ENCODE peak calls at places on chromosomes 6 and 20, in seven cellular contexts. One of them, this sample, is unnamed.

GRCh38 chr6:93423542-93423941 is 4.2 kb upstream of the EPHA7 start:
- DNase-seq in T47D: no peak
- DNase-seq in iris pigment epithelial cell: peak
- DNase-seq in NCI-H1105: peak
- DNase-seq in ovary: no peak
- DNase-seq in heart right ventricle: no peak
- DNase-seq in transverse colon: peak
- DNase-seq in this sample: no peak

GRCh38 chr20:59931511-59932312 is 1.7 kb downstream of the SYCP2 start:
- DNase-seq in iris pigment epithelial cell: no peak
- DNase-seq in transverse colon: no peak
- DNase-seq in T47D: no peak
- DNase-seq in ovary: no peak
- DNase-seq in heart right ventricle: no peak
- DNase-seq in NCI-H1105: no peak
- DNase-seq in this sample: no peak

GRCh38 chr6:14476793-14477531 is 359.4 kb downstream of the CD83 start:
- DNase-seq in T47D: no peak
- DNase-seq in iris pigment epithelial cell: peak
- DNase-seq in transverse colon: peak
- DNase-seq in ovary: peak
- DNase-seq in heart right ventricle: peak
- DNase-seq in NCI-H1105: no peak
- DNase-seq in this sample: peak

GRCh38 chr6:135990437-135990836 is 138.9 kb downstream of the PDE7B start:
- DNase-seq in NCI-H1105: no peak
- DNase-seq in T47D: no peak
- DNase-seq in heart right ventricle: no peak
- DNase-seq in ovary: no peak
- DNase-seq in iris pigment epithelial cell: no peak
- DNase-seq in transverse colon: no peak
- DNase-seq in this sample: no peak

GRCh38 chr6:52726193-52726542 is 37.1 kb downstream of the GSTA2 start:
- DNase-seq in NCI-H1105: no peak
- DNase-seq in heart right ventricle: no peak
- DNase-seq in T47D: no peak
- DNase-seq in transverse colon: no peak
- DNase-seq in ovary: no peak
- DNase-seq in iris pigment epithelial cell: no peak
- DNase-seq in this sample: no peak

GRCh38 chr20:7859371-7859802 is 80.9 kb downstream of the HAO1 start:
- DNase-seq in ovary: no peak
- DNase-seq in NCI-H1105: peak
- DNase-seq in iris pigment epithelial cell: peak
- DNase-seq in T47D: peak
- DNase-seq in transverse colon: no peak
- DNase-seq in heart right ventricle: peak
- DNase-seq in this sample: no peak

GRCh38 chr6:163999475-164000125 is 585.1 kb downstream of the QKI start:
- DNase-seq in iris pigment epithelial cell: no peak
- DNase-seq in T47D: no peak
- DNase-seq in transverse colon: no peak
- DNase-seq in ovary: no peak
- DNase-seq in heart right ventricle: no peak
- DNase-seq in NCI-H1105: no peak
- DNase-seq in this sample: no peak

GRCh38 chr20:10733122-10733521 is 59.3 kb upstream of the JAG1 start:
- DNase-seq in iris pigment epithelial cell: no peak
- DNase-seq in transverse colon: no peak
- DNase-seq in T47D: no peak
- DNase-seq in NCI-H1105: no peak
- DNase-seq in heart right ventricle: no peak
- DNase-seq in ovary: no peak
- DNase-seq in this sample: no peak

GRCh38 chr6:53113742-53114141 is 34.9 kb downstream of the GCM1 start:
- DNase-seq in iris pigment epithelial cell: no peak
- DNase-seq in transverse colon: no peak
- DNase-seq in ovary: no peak
- DNase-seq in T47D: no peak
- DNase-seq in NCI-H1105: no peak
- DNase-seq in heart right ventricle: no peak
- DNase-seq in this sample: no peak

This sample was measured in Peyer's patch.